ENCODE peak calls at places on chromosomes 7 and 10, in eight cellular contexts. Y, D, H, G, L, S, K and F are unnamed samples.

GRCh38 chr7:75650062-75650461 is 88.7 kb downstream of the HIP1 start:
- DNase-seq in Y (no peak), D (no peak), H (no peak), G (peak; percentile 57), L (no peak), S (no peak), K (no peak), F (no peak)

GRCh38 chr10:12501324-12501723 is 152.0 kb downstream of the CAMK1D start:
- DNase-seq in Y (no peak), D (no peak), H (peak; percentile 67), G (no peak), L (no peak), S (no peak), K (no peak), F (peak; percentile 49)

GRCh38 chr7:138872576-138872975 is 74.6 kb upstream of the ATP6V0A4 start:
- DNase-seq in Y (no peak), D (no peak), H (no peak), G (no peak), L (no peak), S (no peak), K (no peak), F (no peak)

GRCh38 chr10:93379366-93380042 is 102.6 kb downstream of the MYOF start:
- DNase-seq in Y (peak; percentile 87), D (no peak), H (no peak), G (no peak), L (peak; percentile 39), S (no peak), K (no peak), F (no peak)

GRCh38 chr10:74008212-74008731 is 10.4 kb downstream of the VCL start:
- DNase-seq in Y (no peak), D (no peak), H (no peak), G (no peak), L (peak; percentile 54), S (no peak), K (no peak), F (no peak)

GRCh38 chr7:138370956-138371355 is 89.1 kb upstream of the TRIM24 start:
- DNase-seq in Y (no peak), D (no peak), H (no peak), G (no peak), L (no peak), S (no peak), K (no peak), F (no peak)

GRCh38 chr7:152871678-152872060 is 112.1 kb downstream of the ACTR3B start:
- DNase-seq in Y (no peak), D (no peak), H (no peak), G (no peak), L (no peak), S (no peak), K (no peak), F (no peak)

GRCh38 chr7:23161502-23161901 is 20.3 kb upstream of the NUP42 start:
- DNase-seq in Y (no peak), D (no peak), H (no peak), G (no peak), L (no peak), S (no peak), K (no peak), F (no peak)

GRCh38 chr7:157336383-157337315 is at the start of gene DNAJB6:
- DNase-seq in Y (peak; percentile 83), D (peak; percentile 95), H (peak; percentile 79), G (peak; percentile 96), L (peak; percentile 78), S (peak; percentile 96), K (peak; percentile 85), F (peak; percentile 92)

GRCh38 chr10:27742195-27742925 is 3.3 kb downstream of the MKX start:
- DNase-seq in Y (peak; percentile 82), D (peak; percentile 87), H (peak; percentile 41), G (peak; percentile 90), L (peak; percentile 68), S (peak; percentile 92), K (peak; percentile 63), F (no peak)

GRCh38 chr7:98869374-98870070 is at the start of gene TMEM130:
- DNase-seq in Y (no peak), D (no peak), H (no peak), G (peak; percentile 33), L (no peak), S (peak; percentile 76), K (no peak), F (no peak)

GRCh38 chr10:64209574-64209973 is 688.4 kb downstream of the REEP3 start:
- DNase-seq in Y (peak; percentile 41), D (no peak), H (no peak), G (no peak), L (no peak), S (no peak), K (no peak), F (no peak)

GRCh38 chr7:37916017-37916672 is 472 bp downstream of the SFRP4 start:
- DNase-seq in Y (peak; percentile 7), D (peak; percentile 33), H (no peak), G (no peak), L (no peak), S (no peak), K (peak; percentile 17), F (no peak)

GRCh38 chr10:101027281-101027680 is 3.6 kb downstream of the PDZD7 start:
- DNase-seq in Y (no peak), D (no peak), H (no peak), G (no peak), L (no peak), S (no peak), K (no peak), F (no peak)

GRCh38 chr7:116784647-116785046 is 77.7 kb upstream of the CAPZA2 start:
- DNase-seq in Y (no peak), D (no peak), H (no peak), G (no peak), L (no peak), S (no peak), K (no peak), F (no peak)

GRCh38 chr10:44706745-44707144 is 204.4 kb upstream of the TMEM72 start:
- DNase-seq in Y (peak; percentile 95), D (no peak), H (no peak), G (no peak), L (peak; percentile 83), S (no peak), K (no peak), F (no peak)

GRCh38 chr10:28532223-28532508 is 752 bp upstream of the WAC start:
- DNase-seq in Y (no peak), D (no peak), H (peak; percentile 27), G (no peak), L (peak; percentile 6), S (no peak), K (peak; percentile 23), F (no peak)

GRCh38 chr7:101686030-101686429 is 56.9 kb upstream of the MYL10 start:
- DNase-seq in Y (no peak), D (no peak), H (no peak), G (no peak), L (no peak), S (no peak), K (no peak), F (no peak)

GRCh38 chr7:141072548-141073172 is 1.2 kb upstream of the TMEM178B start:
- DNase-seq in Y (peak; percentile 79), D (peak; percentile 46), H (no peak), G (peak; percentile 41), L (peak; percentile 18), S (no peak), K (peak; percentile 93), F (peak; percentile 56)
- H3K27me3 ChIP-seq in Y (peaks cover 42% of the 10 kb centered on the region), D (no peaks in the 10 kb centered on the region), H (peaks cover 64% of the 10 kb centered on the region), G (peaks cover 86% of the 10 kb centered on the region), L (peaks cover 59% of the 10 kb centered on the region), S (peaks cover 78% of the 10 kb centered on the region), K (no peaks in the 10 kb centered on the region), F (no peaks in the 10 kb centered on the region)

DNA sequence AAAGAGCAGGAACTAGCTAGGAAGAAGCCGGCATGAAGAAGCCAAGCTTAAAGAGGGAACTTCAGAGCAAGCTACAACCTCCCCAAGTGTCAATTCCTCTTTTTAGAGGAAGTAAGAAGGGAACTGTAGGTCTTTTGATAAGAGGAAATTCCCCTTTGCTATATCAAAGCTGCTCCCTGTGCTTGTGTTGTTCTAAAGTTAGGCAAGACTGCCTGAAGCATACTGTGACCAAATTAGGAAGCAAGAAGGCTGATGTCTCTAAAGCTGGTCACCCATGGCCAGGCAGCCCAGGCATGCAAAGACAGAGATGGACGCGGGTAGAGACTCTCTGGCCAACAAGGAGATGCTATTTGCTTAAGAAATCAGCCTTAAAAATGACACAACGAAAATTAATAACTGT is 87.9 kb downstream of the RNF216 start:
- DNase-seq in Y (peak; percentile 56), D (no peak), H (peak; percentile 16), G (peak; percentile 85), L (no peak), S (peak; percentile 83), K (no peak), F (no peak)
- H3K4me3 ChIP-seq in Y (no peak overlapping the region), D (peak overlapping the region; percentile 8), H (no peak overlapping the region), G (no peak overlapping the region), L (peak overlapping the region; percentile 44), S (no peak overlapping the region), K (no peak overlapping the region), F (no peak overlapping the region)

GRCh38 chr10:68982389-68982788 is 6.2 kb upstream of the KIFBP start:
- DNase-seq in Y (no peak), D (no peak), H (no peak), G (no peak), L (no peak), S (no peak), K (no peak), F (no peak)

DNA sequence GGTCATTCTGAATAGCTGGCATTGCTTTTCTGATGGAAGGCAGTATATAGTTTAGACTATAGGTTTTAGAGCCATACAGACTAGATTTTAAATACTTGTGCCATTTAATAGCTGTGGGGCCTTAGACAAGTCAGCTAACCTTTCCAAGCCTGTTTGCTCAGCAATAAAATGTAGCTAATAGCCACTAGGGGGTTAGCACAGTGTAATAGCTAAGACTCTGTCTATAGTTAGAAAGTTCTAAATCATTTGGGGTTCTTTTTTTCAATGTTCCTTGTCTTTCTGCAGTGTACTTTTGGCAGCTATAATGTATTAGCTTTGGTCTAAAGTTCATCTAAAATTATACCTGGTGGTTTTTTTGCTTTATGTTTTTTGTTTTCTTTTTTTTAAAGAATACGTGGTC is 7.5 kb upstream of the KIFBP start:
- DNase-seq in Y (no peak), D (no peak), H (peak; percentile 19), G (no peak), L (no peak), S (no peak), K (no peak), F (no peak)
- TF ChIP-seq CTCF in Y (peak; percentile 44), D (no peak), H (no peak), G (peak; percentile 28), L (peak; percentile 44), S (no peak), K (peak; percentile 9), F (no peak)

GRCh38 chr7:107969856-107970255 is 33.1 kb downstream of the LAMB1 start:
- DNase-seq in Y (no peak), D (no peak), H (no peak), G (no peak), L (no peak), S (no peak), K (no peak), F (no peak)

GRCh38 chr7:107967420-107967819 is 35.5 kb downstream of the LAMB1 start:
- DNase-seq in Y (no peak), D (no peak), H (peak; percentile 90), G (no peak), L (no peak), S (no peak), K (no peak), F (no peak)

GRCh38 chr7:107966701-107967100 is 36.3 kb downstream of the LAMB1 start:
- DNase-seq in Y (peak; percentile 93), D (no peak), H (peak; percentile 90), G (peak; percentile 74), L (no peak), S (no peak), K (peak; percentile 20), F (no peak)

GRCh38 chr7:107971100-107971499 is 31.9 kb downstream of the LAMB1 start:
- DNase-seq in Y (no peak), D (no peak), H (no peak), G (no peak), L (no peak), S (no peak), K (no peak), F (no peak)

GRCh38 chr7:107968449-107968848 is 34.5 kb downstream of the LAMB1 start:
- DNase-seq in Y (no peak), D (no peak), H (no peak), G (no peak), L (no peak), S (no peak), K (no peak), F (no peak)
- H3K27me3 ChIP-seq in Y (no peaks in the 10 kb centered on the region), D (no peaks in the 10 kb centered on the region), H (no peaks in the 10 kb centered on the region), G (no peaks in the 10 kb centered on the region), L (no peaks in the 10 kb centered on the region), S (no peaks in the 10 kb centered on the region), K (no peaks in the 10 kb centered on the region), F (no peaks in the 10 kb centered on the region)